ENCODE peak calls at places on chromosomes 11 and 22, in eight cellular contexts. Q, Y, N, L, A, R, O and X are unnamed samples.
A peak's percentile ranks its signal among the peaks of the same experiment; 100 is the strongest.

GRCh38 chr22:41822289-41823057 is 10.4 kb upstream of the SREBF2 start:
- DNase-seq in O (no peak), L (peak; percentile 79), R (no peak), Q (peak; percentile 66), N (no peak), A (no peak), Y (no peak), X (no peak)

GRCh38 chr11:73344191-73344607 is 32.0 kb upstream of the RELT start:
- DNase-seq in Q (no peak), A (no peak), R (no peak), N (no peak), O (no peak), L (no peak), Y (peak; percentile 29), X (no peak)

GRCh38 chr11:79182794-79183193 is 258.0 kb downstream of the TENM4 start:
- DNase-seq in R (no peak), O (no peak), Q (peak; percentile 73), Y (no peak), A (no peak), N (no peak), L (no peak), X (peak; percentile 63)

GRCh38 chr11:9263840-9264380 is 1.2 kb downstream of the DENND5A start:
- DNase-seq in Y (no peak), L (no peak), Q (no peak), N (no peak), O (no peak), A (no peak), R (no peak), X (no peak)

GRCh38 chr11:92269021-92269420 is 44.4 kb downstream of the FAT3 start:
- DNase-seq in A (no peak), N (no peak), Q (peak; percentile 36), O (no peak), L (peak; percentile 62), Y (no peak), R (no peak), X (no peak)

GRCh38 chr11:112511271-112511670 is 250.6 kb upstream of the PLET1 start:
- DNase-seq in A (no peak), N (no peak), Q (no peak), Y (no peak), L (no peak), O (no peak), R (no peak), X (no peak)

GRCh38 chr11:61963016-61963281 is 4.5 kb downstream of the FTH1 start:
- DNase-seq in Q (no peak), A (no peak), Y (no peak), R (no peak), L (no peak), N (no peak), O (no peak), X (no peak)

GRCh38 chr11:111565111-111565720 is 24.7 kb downstream of the LAYN start:
- DNase-seq in O (peak; percentile 73), L (peak; percentile 87), R (peak; percentile 43), Q (peak; percentile 73), A (no peak), Y (no peak), N (peak; percentile 41), X (no peak)

GRCh38 chr11:7558046-7558445 is 44.2 kb downstream of the PPFIBP2 start:
- DNase-seq in L (no peak), A (no peak), R (no peak), Y (no peak), O (no peak), Q (no peak), N (no peak), X (no peak)

GRCh38 chr11:89495951-89496350 is 4.8 kb upstream of the NOX4 start:
- DNase-seq in O (no peak), N (no peak), Q (peak; percentile 93), L (no peak), Y (peak; percentile 34), A (no peak), R (peak; percentile 17), X (peak; percentile 27)

GRCh38 chr22:19358195-19358594 is 66.7 kb upstream of the CLTCL1 start:
- DNase-seq in O (no peak), Y (no peak), R (no peak), Q (no peak), A (no peak), N (no peak), L (no peak), X (no peak)

GRCh38 chr11:129211397-129211796 is 19.3 kb upstream of the ARHGAP32 start:
- DNase-seq in Q (no peak), O (no peak), L (no peak), N (no peak), A (no peak), Y (no peak), R (no peak), X (no peak)

GRCh38 chr11:117910525-117910924 is 18.7 kb downstream of the TMPRSS13 start:
- DNase-seq in Y (no peak), O (no peak), Q (no peak), L (peak; percentile 28), N (no peak), R (no peak), A (no peak), X (no peak)

GRCh38 chr11:267491-267994 is 10.7 kb upstream of the NLRP6 start:
- DNase-seq in Q (no peak), O (peak; percentile 56), A (peak; percentile 86), N (no peak), L (no peak), Y (no peak), R (peak; percentile 51), X (no peak)

GRCh38 chr11:133064152-133064877 is 468.0 kb downstream of the OPCML start:
- DNase-seq in A (peak; percentile 92), O (no peak), Q (peak; percentile 36), R (peak; percentile 48), N (peak; percentile 86), Y (no peak), L (peak; percentile 94), X (no peak)

GRCh38 chr22:17920145-17920605 is 104.2 kb downstream of the MICAL3 start:
- DNase-seq in O (peak; percentile 79), L (peak; percentile 69), Y (no peak), R (peak; percentile 36), Q (no peak), A (peak; percentile 85), N (no peak), X (no peak)

GRCh38 chr11:69040581-69041260 is 8.0 kb upstream of the TPCN2 start:
- DNase-seq in A (no peak), R (no peak), Y (no peak), L (no peak), O (no peak), N (no peak), Q (peak; percentile 96), X (peak; percentile 55)

DNA sequence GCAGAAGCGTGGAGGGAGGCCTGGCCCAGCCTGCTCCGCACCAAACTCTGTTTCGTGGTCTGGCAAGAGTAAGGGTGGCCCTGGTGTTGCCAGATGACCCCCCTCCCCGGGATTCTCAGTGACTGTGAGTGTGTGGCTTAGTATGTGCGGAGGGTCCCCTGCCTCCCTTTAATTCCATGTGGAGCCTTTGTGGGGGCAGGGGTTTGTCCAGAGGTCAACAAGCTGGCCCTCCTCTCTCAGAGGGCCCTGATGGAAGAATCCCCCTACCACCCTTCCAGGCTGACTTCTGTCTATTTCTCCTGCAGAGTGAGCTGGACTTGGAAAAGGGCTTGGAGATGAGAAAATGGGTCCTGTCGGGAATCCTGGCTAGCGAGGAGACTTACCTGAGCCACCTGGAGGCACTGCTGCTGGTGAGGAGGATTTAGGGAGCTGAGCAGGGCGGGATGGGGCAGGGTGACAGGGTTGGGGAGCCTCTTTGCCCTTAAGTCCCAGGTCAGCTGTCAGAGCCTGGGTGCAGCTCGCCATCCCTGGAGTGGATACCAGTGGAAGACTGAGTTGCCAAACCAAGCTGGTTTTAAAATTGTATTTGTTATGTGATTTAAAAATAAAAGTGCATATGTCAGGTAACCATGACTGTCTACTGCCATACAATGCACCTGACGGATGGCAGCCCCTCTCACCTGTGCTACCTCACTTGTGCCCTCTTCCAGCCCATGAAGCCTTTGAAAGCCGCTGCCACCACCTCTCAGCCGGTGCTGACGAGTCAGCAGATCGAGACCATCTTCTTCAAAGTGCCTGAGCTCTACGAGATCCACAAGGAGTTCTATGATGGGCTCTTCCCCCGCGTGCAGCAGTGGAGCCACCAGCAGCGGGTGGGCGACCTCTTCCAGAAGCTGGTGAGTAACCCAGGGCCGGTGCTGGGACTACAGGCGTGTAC is 80.6 kb downstream of the BCR start:
- DNase-seq in O (no peak), Y (no peak), N (no peak), R (no peak), Q (no peak), L (no peak), A (no peak), X (no peak)
- TF ChIP-seq CTCF in O (no peak), Y (no peak), N (no peak), R (no peak), Q (no peak), L (no peak), A (no peak), X (no peak)

GRCh38 chr11:25737071-25737675 is 594.8 kb upstream of the ANO3 start:
- DNase-seq in Y (no peak), L (no peak), R (no peak), O (no peak), Q (no peak), N (no peak), A (no peak), X (no peak)

GRCh38 chr11:25733777-25734176 is 598.2 kb upstream of the ANO3 start:
- DNase-seq in L (peak; percentile 14), Q (no peak), A (no peak), O (no peak), Y (no peak), N (no peak), R (no peak), X (no peak)

GRCh38 chr11:25734592-25735211 is 597.2 kb upstream of the ANO3 start:
- DNase-seq in L (peak; percentile 88), N (no peak), Y (no peak), O (no peak), R (no peak), A (no peak), Q (peak; percentile 40), X (no peak)
- TF ChIP-seq CTCF in L (peak; percentile 70), N (peak; percentile 61), Y (no peak), O (no peak), R (no peak), A (no peak), Q (peak; percentile 58), X (peak; percentile 32)

GRCh38 chr11:2955896-2956476 is 26.8 kb upstream of the PHLDA2 start:
- DNase-seq in A (no peak), R (no peak), O (no peak), N (no peak), L (peak; percentile 58), Q (no peak), Y (no peak), X (no peak)
- TF ChIP-seq CTCF in A (no peak), R (no peak), O (no peak), N (peak; percentile 29), L (peak; percentile 25), Q (peak; percentile 30), Y (no peak), X (no peak)

DNA sequence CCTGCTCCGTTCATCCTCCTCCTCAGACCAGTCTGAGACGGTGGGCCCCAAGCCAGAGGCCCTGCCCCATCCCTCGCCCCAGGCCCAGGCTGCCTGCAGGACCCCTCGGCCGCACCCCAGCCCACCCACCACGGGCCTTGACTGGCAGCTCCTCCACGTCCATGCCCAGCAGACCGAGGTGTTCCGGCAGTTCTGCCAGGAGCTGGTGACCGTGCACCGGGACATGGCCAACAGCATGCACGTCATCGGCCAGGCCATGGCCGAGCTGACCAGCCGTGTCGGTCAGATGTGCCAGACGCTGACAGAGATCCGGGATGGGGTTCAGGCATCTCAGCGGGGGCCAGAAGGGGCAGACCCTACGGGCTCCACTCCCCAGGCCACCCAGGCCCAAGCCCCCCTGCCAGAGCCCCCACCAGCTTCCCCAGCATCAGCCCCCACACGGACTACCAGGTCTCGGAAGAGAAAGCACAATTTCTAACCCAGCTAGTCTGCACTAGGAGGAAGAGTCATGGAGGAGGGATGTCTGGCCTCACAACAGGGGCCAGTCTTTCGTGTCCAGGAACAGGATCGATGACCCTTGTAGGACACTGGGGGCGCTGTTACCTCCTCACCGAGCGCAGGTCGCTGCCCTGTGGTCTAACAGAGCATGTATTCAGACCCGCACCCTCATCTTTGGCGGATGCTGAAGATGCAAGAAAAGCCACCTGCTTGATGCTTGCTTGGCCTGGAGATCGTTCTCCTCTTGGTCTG is 66.3 kb downstream of the PRDM11 start:
- DNase-seq in O (no peak), Y (no peak), R (no peak), N (no peak), Q (no peak), A (no peak), L (peak; percentile 87), X (no peak)
- TF ChIP-seq CTCF in O (no peak), Y (no peak), R (no peak), N (peak; percentile 50), Q (peak; percentile 13), A (no peak), L (peak; percentile 77), X (no peak)